ENCODE peak calls at places on chromosome 12, in seven cellular contexts. K is tibial nerve; E is caudate nucleus; M is stimulated activated CD4-positive, alpha-beta T cell treated with anti-CD3 and anti-CD28 coated beads, TNF-alpha, amount 100 ng/mL, for 24 hours; Y is Calu3; B is GM04504; G is thyroid gland. U is an unnamed sample.

GRCh38 chr12:116861331-116861730 is 19.9 kb downstream of the HRK start:
- DNase-seq in B (peak), Y (no peak), M (no peak), E (peak), G (no peak), K (no peak), U (no peak)

GRCh38 chr12:95164656-95165055 is 52.6 kb downstream of the FGD6 start:
- DNase-seq in M (no peak), K (no peak), G (no peak), Y (no peak), B (no peak), E (no peak), U (no peak)

GRCh38 chr12:115683240-115683765 is 594.2 kb downstream of the MED13L start:
- DNase-seq in G (peak), M (no peak), B (no peak), Y (no peak), K (no peak), E (no peak), U (no peak)

GRCh38 chr12:52014567-52015392 is 8.0 kb downstream of the TAMALIN start:
- DNase-seq in E (no peak), G (no peak), B (no peak), M (no peak), Y (no peak), K (no peak), U (no peak)

GRCh38 chr12:13293086-13293485 is 96.6 kb downstream of the EMP1 start:
- DNase-seq in E (no peak), K (no peak), M (no peak), Y (no peak), B (no peak), G (no peak), U (no peak)

GRCh38 chr12:72564120-72564519 is 291.9 kb downstream of the TRHDE start:
- DNase-seq in M (no peak), B (no peak), Y (no peak), E (no peak), K (no peak), G (no peak), U (no peak)

GRCh38 chr12:30999011-30999410 is 72.5 kb downstream of the TSPAN11 start:
- DNase-seq in M (no peak), E (no peak), G (no peak), Y (no peak), K (no peak), B (no peak), U (no peak)

GRCh38 chr12:48184549-48184922 is 1.1 kb downstream of the CCDC184 start:
- DNase-seq in B (no peak), E (no peak), Y (no peak), M (no peak), K (no peak), G (no peak), U (no peak)

GRCh38 chr12:110248096-110248447 is 33.0 kb upstream of the ATP2A2 start:
- DNase-seq in G (peak), E (no peak), B (no peak), M (no peak), K (no peak), Y (peak), U (no peak)